ENCODE peak calls at places on chromosome 14, in seven cellular contexts. R is neural crest cell, C is uterus, S is fibroblast of mammary gland, P is transverse colon, D is progenitor cell of endocrine pancreas, U is OCI-LY7. I is an unnamed sample.

GRCh38 chr14:93959239-93960107 is 16.9 kb downstream of the ASB2 start:
- DNase-seq in C (peak), P (peak), D (no peak), U (peak), S (peak), R (no peak), I (peak)

GRCh38 chr14:68734231-68734732 is 58.6 kb downstream of the ZFP36L1 start:
- DNase-seq in S (no peak), R (no peak), C (no peak), U (peak), P (no peak), D (no peak), I (no peak)

GRCh38 chr14:72023128-72024042 is 91.2 kb downstream of the RGS6 start:
- DNase-seq in S (peak), C (no peak), U (no peak), D (no peak), R (no peak), P (no peak), I (no peak)

GRCh38 chr14:52076334-52076733 is 7.5 kb upstream of the NID2 start:
- DNase-seq in U (no peak), S (peak), C (no peak), D (no peak), P (no peak), R (no peak), I (no peak)

GRCh38 chr14:100554082-100554677 is 33.0 kb downstream of the BEGAIN start:
- DNase-seq in P (peak), C (peak), D (no peak), R (no peak), U (no peak), S (peak), I (no peak)

GRCh38 chr14:49924852-49925251 is 32.0 kb downstream of the ARF6 start:
- DNase-seq in C (no peak), D (no peak), R (no peak), P (no peak), S (no peak), U (peak), I (no peak)

GRCh38 chr14:50569714-50570274 is 9.8 kb downstream of the ATL1 start:
- DNase-seq in S (no peak), U (no peak), D (no peak), P (no peak), C (no peak), R (no peak), I (no peak)

GRCh38 chr14:100820945-100821344 is 5.0 kb upstream of the MEG3 start:
- DNase-seq in D (no peak), U (no peak), C (no peak), R (no peak), P (no peak), S (no peak), I (no peak)

GRCh38 chr14:102913341-102914211 is 8.9 kb upstream of the AMN start:
- DNase-seq in S (no peak), C (no peak), R (no peak), D (no peak), P (no peak), U (no peak), I (no peak)

GRCh38 chr14:59175404-59175803 is 13.1 kb upstream of the DAAM1 start:
- DNase-seq in R (no peak), U (peak), D (no peak), S (no peak), C (no peak), P (no peak), I (no peak)

GRCh38 chr14:29990993-29991392 is 63.3 kb upstream of the PRKD1 start:
- DNase-seq in C (no peak), R (no peak), P (no peak), D (no peak), S (no peak), U (no peak), I (no peak)
- TF ChIP-seq CTCF in C (no peak), R (no peak), P (no peak), D (no peak), S (no peak), U (no peak), I (no peak)

GRCh38 chr14:29465095-29465494 is 462.6 kb downstream of the PRKD1 start:
- DNase-seq in R (no peak), S (no peak), D (no peak), P (no peak), C (no peak), U (no peak), I (no peak)
- TF ChIP-seq CTCF in R (no peak), S (no peak), D (no peak), P (no peak), C (no peak), U (no peak), I (no peak)

GRCh38 chr14:76810525-76810924 is 2.2 kb downstream of the ANGEL1 start:
- DNase-seq in P (no peak), R (no peak), D (no peak), C (no peak), U (no peak), S (no peak), I (no peak)

GRCh38 chr14:76812093-76812421 is 625 bp downstream of the ANGEL1 start:
- DNase-seq in R (no peak), P (peak), S (no peak), U (peak), D (no peak), C (no peak), I (no peak)

GRCh38 chr14:76812422-76813383 is at the start of gene ANGEL1:
- DNase-seq in R (peak), C (peak), U (peak), D (peak), S (peak), P (peak), I (peak)

GRCh38 chr14:76811561-76811960 is 1.1 kb downstream of the ANGEL1 start:
- DNase-seq in U (no peak), R (no peak), S (no peak), D (no peak), C (no peak), P (no peak), I (no peak)

DNA sequence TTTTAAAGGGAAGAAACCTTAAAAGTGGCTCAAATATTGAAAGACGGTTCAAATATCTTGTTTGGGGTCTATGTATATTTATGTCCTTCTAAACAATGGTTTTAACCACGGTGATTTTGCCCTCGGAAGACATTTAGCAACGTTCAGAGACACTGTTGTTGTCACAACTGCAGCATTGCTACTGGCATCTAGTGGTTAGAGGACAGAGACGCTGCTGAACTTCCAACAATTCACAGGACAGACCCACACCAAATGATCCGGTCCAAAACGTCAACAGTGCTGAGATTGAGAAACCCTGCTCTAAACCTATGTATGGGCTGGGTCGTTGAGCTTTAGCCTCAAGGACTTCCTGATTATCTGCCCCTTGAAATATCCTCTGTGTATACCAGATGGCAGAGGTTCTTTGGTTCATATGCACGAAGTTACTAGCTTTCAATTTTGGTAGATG is 1.7 kb downstream of the ANGEL1 start:
- DNase-seq in C (no peak), R (no peak), D (no peak), P (peak), U (peak), S (peak), I (peak)
- TF ChIP-seq CTCF in C (no peak), R (peak), D (peak), P (peak), U (peak), S (peak), I (peak)

GRCh38 chr14:76929927-76930326 is 98.6 kb downstream of the IRF2BPL start:
- DNase-seq in C (no peak), P (peak), R (no peak), D (no peak), S (no peak), U (no peak), I (no peak)
- TF ChIP-seq CTCF in C (no peak), P (no peak), R (no peak), D (no peak), S (no peak), U (no peak), I (no peak)

GRCh38 chr14:99124482-99125104 is 147.4 kb downstream of the BCL11B start:
- DNase-seq in U (no peak), C (no peak), D (no peak), S (no peak), R (no peak), P (no peak), I (no peak)
- TF ChIP-seq CTCF in U (no peak), C (no peak), D (peak), S (no peak), R (no peak), P (no peak), I (no peak)

GRCh38 chr14:34436960-34437728 is 24.9 kb downstream of the SPTSSA start:
- DNase-seq in D (no peak), R (no peak), U (no peak), S (peak), C (no peak), P (no peak), I (no peak)
- TF ChIP-seq CTCF in D (no peak), R (no peak), U (no peak), S (no peak), C (no peak), P (no peak), I (no peak)

GRCh38 chr14:33061667-33062325 is 123.1 kb downstream of the NPAS3 start:
- DNase-seq in U (peak), C (no peak), P (no peak), D (no peak), R (no peak), S (no peak), I (no peak)
- TF ChIP-seq CTCF in U (peak), C (no peak), P (no peak), D (no peak), R (no peak), S (no peak), I (no peak)

GRCh38 chr14:88380405-88380804 is 5.1 kb upstream of the SPATA7 start:
- DNase-seq in D (no peak), R (no peak), S (peak), P (no peak), C (no peak), U (peak), I (no peak)
- TF ChIP-seq CTCF in D (peak), R (peak), S (peak), P (no peak), C (no peak), U (peak), I (peak)

GRCh38 chr14:32913725-32914124 is 25.0 kb upstream of the NPAS3 start:
- DNase-seq in C (no peak), U (no peak), P (no peak), S (peak), R (no peak), D (no peak), I (no peak)
- TF ChIP-seq CTCF in C (no peak), U (no peak), P (no peak), S (peak), R (peak), D (peak), I (no peak)

GRCh38 chr14:92744198-92744597 is 4.2 kb downstream of the LGMN start:
- DNase-seq in R (no peak), S (no peak), U (no peak), P (no peak), D (no peak), C (no peak), I (no peak)

GRCh38 chr14:92751819-92752218 is 3.4 kb upstream of the LGMN start:
- DNase-seq in D (no peak), S (no peak), C (no peak), R (no peak), P (no peak), U (no peak), I (no peak)

GRCh38 chr14:92747701-92748258 is 647 bp downstream of the LGMN start:
- DNase-seq in S (no peak), P (peak), U (peak), D (no peak), R (no peak), C (no peak), I (no peak)

GRCh38 chr14:92753250-92753649 is 4.8 kb upstream of the LGMN start:
- DNase-seq in S (no peak), R (no peak), C (no peak), P (no peak), D (no peak), U (no peak), I (no peak)

DNA sequence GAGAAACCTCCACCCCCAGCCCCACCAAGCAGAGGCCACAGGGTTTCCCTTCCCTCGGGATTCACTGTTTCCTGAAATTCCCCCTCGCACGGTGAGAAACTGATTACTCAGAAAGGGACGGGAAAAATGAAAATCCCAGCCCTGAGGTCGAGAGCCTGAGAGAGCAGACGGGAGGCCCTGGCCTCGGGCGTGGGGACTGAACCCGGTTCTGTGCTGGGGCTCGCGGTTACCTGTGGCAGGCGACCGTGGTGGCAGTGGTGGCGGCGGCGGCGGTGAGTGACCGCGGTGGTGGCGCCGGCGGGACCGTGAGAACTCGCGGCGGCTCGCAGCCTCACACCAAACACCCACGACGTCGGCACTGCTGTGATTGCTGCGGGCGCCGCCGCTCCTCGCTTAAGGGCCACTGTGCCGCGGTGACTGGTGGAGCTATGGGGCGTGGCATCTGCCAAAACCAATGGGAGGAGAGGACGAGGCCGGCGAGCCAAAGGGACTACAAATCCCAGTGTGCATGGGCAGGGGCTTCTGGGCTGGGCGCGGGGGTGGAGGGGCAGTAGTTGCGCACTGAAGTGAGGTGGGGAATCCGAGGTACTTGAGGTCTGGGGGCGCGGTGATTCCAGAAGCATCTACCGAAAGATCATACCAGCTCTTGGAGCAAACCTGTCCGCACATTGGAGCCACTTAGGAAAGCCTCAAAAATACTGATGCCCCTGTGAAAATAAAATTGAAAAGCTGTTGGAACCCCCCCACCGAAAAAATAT is at the start of gene LGMN:
- DNase-seq in P (peak), S (peak), U (peak), D (peak), C (peak), R (peak), I (peak)
- TF ChIP-seq CTCF in P (no peak), S (no peak), U (no peak), D (no peak), C (no peak), R (no peak), I (no peak)

I was measured in AG09319.